ENCODE peak calls at places on chromosomes 6 and 20, in eight cellular contexts. D, B, W, M, E, A, X and Z are unnamed samples.

GRCh38 chr6:17600527-17601388 is 656 bp downstream of the FAM8A1 start:
- DNase-seq in D (no peak), B (peak; percentile 41), W (no peak), M (peak; percentile 59), E (peak; percentile 74), A (peak; percentile 79), X (peak; percentile 23), Z (no peak)

GRCh38 chr6:105501945-105502344 is 99.1 kb upstream of the PREP start:
- DNase-seq in D (no peak), B (no peak), W (no peak), M (no peak), E (no peak), A (no peak), X (no peak), Z (no peak)

GRCh38 chr20:50488236-50488806 is 21.9 kb upstream of the PTPN1 start:
- DNase-seq in D (no peak), B (no peak), W (no peak), M (no peak), E (no peak), A (no peak), X (no peak), Z (no peak)

GRCh38 chr20:49724637-49725606 is 11.2 kb upstream of the B4GALT5 start:
- DNase-seq in D (no peak), B (no peak), W (peak; percentile 73), M (no peak), E (peak; percentile 27), A (peak; percentile 52), X (no peak), Z (no peak)

GRCh38 chr6:13523826-13524622 is 36.6 kb upstream of the GFOD1 start:
- DNase-seq in D (no peak), B (no peak), W (no peak), M (no peak), E (no peak), A (peak; percentile 36), X (no peak), Z (no peak)

GRCh38 chr20:51365670-51366069 is 176.8 kb downstream of the NFATC2 start:
- DNase-seq in D (no peak), B (no peak), W (no peak), M (no peak), E (no peak), A (no peak), X (peak; percentile 83), Z (no peak)

GRCh38 chr6:101539510-101540245 is 146.2 kb downstream of the GRIK2 start:
- DNase-seq in D (no peak), B (no peak), W (no peak), M (no peak), E (no peak), A (peak; percentile 33), X (peak; percentile 2), Z (no peak)

GRCh38 chr6:7051780-7052440 is 55.9 kb upstream of the RREB1 start:
- DNase-seq in D (no peak), B (peak; percentile 42), W (peak; percentile 75), M (peak; percentile 53), E (peak; percentile 60), A (peak; percentile 86), X (peak; percentile 20), Z (no peak)

GRCh38 chr6:105424177-105424783 is 21.4 kb upstream of the PREP start:
- DNase-seq in D (peak; percentile 7), B (peak; percentile 47), W (no peak), M (peak; percentile 45), E (peak; percentile 51), A (peak; percentile 74), X (peak; percentile 61), Z (no peak)

GRCh38 chr6:79913369-79913768 is 34.0 kb downstream of the ELOVL4 start:
- DNase-seq in D (no peak), B (no peak), W (no peak), M (no peak), E (no peak), A (peak; percentile 89), X (no peak), Z (no peak)

GRCh38 chr6:1003394-1004160 is 308.3 kb upstream of the FOXQ1 start:
- DNase-seq in D (no peak), B (no peak), W (no peak), M (no peak), E (no peak), A (no peak), X (no peak), Z (no peak)

GRCh38 chr6:48423640-48424365 is 312.8 kb upstream of the PTCHD4 start:
- DNase-seq in D (no peak), B (no peak), W (no peak), M (no peak), E (no peak), A (no peak), X (no peak), Z (no peak)

GRCh38 chr20:64231621-64232550 is 23.7 kb upstream of the PCMTD2 start:
- DNase-seq in D (no peak), B (no peak), W (no peak), M (no peak), E (no peak), A (no peak), X (no peak), Z (no peak)

GRCh38 chr20:9062066-9062465 is 6.8 kb upstream of the PLCB4 start:
- DNase-seq in D (no peak), B (no peak), W (no peak), M (no peak), E (no peak), A (peak; percentile 86), X (no peak), Z (no peak)

GRCh38 chr6:138778331-138778730 is 4.8 kb downstream of the CCDC28A start:
- DNase-seq in D (no peak), B (no peak), W (no peak), M (no peak), E (no peak), A (no peak), X (no peak), Z (no peak)

GRCh38 chr20:64069614-64070243 is 6.7 kb downstream of the TCEA2 start:
- DNase-seq in D (no peak), B (no peak), W (no peak), M (no peak), E (no peak), A (peak; percentile 9), X (peak; percentile 33), Z (no peak)

GRCh38 chr6:107292570-107293285 is 166.6 kb downstream of the PDSS2 start:
- DNase-seq in D (no peak), B (no peak), W (no peak), M (no peak), E (no peak), A (peak; percentile 82), X (no peak), Z (no peak)

GRCh38 chr6:47098570-47098993 is 56.5 kb upstream of the ADGRF1 start:
- DNase-seq in D (no peak), B (no peak), W (peak; percentile 18), M (no peak), E (no peak), A (no peak), X (no peak), Z (no peak)

GRCh38 chr6:105965042-105965760 is 120.9 kb upstream of the PRDM1 start:
- DNase-seq in D (no peak), B (no peak), W (no peak), M (no peak), E (no peak), A (no peak), X (no peak), Z (no peak)

GRCh38 chr6:142796571-142796970 is 148.4 kb downstream of the HIVEP2 start:
- DNase-seq in D (no peak), B (no peak), W (peak; percentile 69), M (no peak), E (no peak), A (no peak), X (no peak), Z (peak; percentile 15)

GRCh38 chr6:135323202-135323668 is 142.1 kb downstream of the MYB start:
- DNase-seq in D (no peak), B (no peak), W (no peak), M (no peak), E (no peak), A (no peak), X (no peak), Z (no peak)

GRCh38 chr6:155586036-155586557 is 130.5 kb upstream of the NOX3 start:
- DNase-seq in D (no peak), B (no peak), W (no peak), M (no peak), E (no peak), A (no peak), X (no peak), Z (no peak)

GRCh38 chr6:132733288-132733687 is 19.4 kb upstream of the VNN1 start:
- DNase-seq in D (no peak), B (no peak), W (no peak), M (no peak), E (no peak), A (no peak), X (no peak), Z (no peak)

GRCh38 chr20:43736588-43737091 is 9.8 kb upstream of the GTSF1L start:
- DNase-seq in D (no peak), B (no peak), W (no peak), M (peak; percentile 56), E (no peak), A (peak; percentile 57), X (no peak), Z (no peak)

GRCh38 chr20:46341374-46342044 is 33.2 kb upstream of the CDH22 start:
- DNase-seq in D (no peak), B (no peak), W (no peak), M (no peak), E (no peak), A (no peak), X (no peak), Z (no peak)

GRCh38 chr6:81450180-81450579 is 302.3 kb downstream of the TENT5A start:
- DNase-seq in D (no peak), B (no peak), W (no peak), M (no peak), E (no peak), A (no peak), X (no peak), Z (no peak)

GRCh38 chr6:79964607-79965081 is 17.3 kb upstream of the ELOVL4 start:
- DNase-seq in D (no peak), B (no peak), W (no peak), M (no peak), E (peak; percentile 70), A (peak; percentile 12), X (no peak), Z (no peak)

GRCh38 chr20:16520154-16520553 is 53.1 kb downstream of the KIF16B start:
- DNase-seq in D (no peak), B (no peak), W (no peak), M (no peak), E (no peak), A (no peak), X (no peak), Z (no peak)

GRCh38 chr6:122007366-122007765 is 392.1 kb upstream of the HSF2 start:
- DNase-seq in D (no peak), B (no peak), W (no peak), M (no peak), E (no peak), A (peak; percentile 83), X (no peak), Z (no peak)

GRCh38 chr20:41161886-41162285 is 24.5 kb downstream of the PLCG1 start:
- DNase-seq in D (no peak), B (no peak), W (no peak), M (no peak), E (peak; percentile 41), A (peak; percentile 2), X (no peak), Z (no peak)

GRCh38 chr6:96301023-96301422 is 220.6 kb upstream of the UFL1 start:
- DNase-seq in D (no peak), B (no peak), W (no peak), M (no peak), E (no peak), A (peak; percentile 15), X (peak; percentile 91), Z (no peak)

GRCh38 chr20:48698507-48699267 is 129.1 kb downstream of the PREX1 start:
- DNase-seq in D (no peak), B (no peak), W (no peak), M (no peak), E (no peak), A (peak; percentile 30), X (peak; percentile 6), Z (no peak)

GRCh38 chr20:47464380-47465101 is 37.1 kb upstream of the NCOA3 start:
- DNase-seq in D (no peak), B (no peak), W (peak; percentile 84), M (no peak), E (no peak), A (peak; percentile 73), X (peak; percentile 67), Z (no peak)